ENCODE peak calls at places on chromosomes 2 and 18, in five cellular contexts. J is sciatic nerve; F is DND-41; K is naive B cell; R is CD4-positive, CD25-positive, alpha-beta regulatory T cell. Y is an unnamed sample.

GRCh38 chr2:61327173-61327572 is 143.7 kb downstream of the USP34 start:
- ATAC-seq in J (no peak), F (no peak), K (no peak), R (peak; percentile 55), Y (no peak)

GRCh38 chr2:56416500-56417176 is 232.8 kb downstream of the CCDC85A start:
- ATAC-seq in J (no peak), F (no peak), K (no peak), R (no peak), Y (no peak)

GRCh38 chr2:165294912-165295311 is 55.7 kb downstream of the SCN2A start:
- ATAC-seq in J (no peak), F (no peak), K (no peak), R (no peak), Y (no peak)

GRCh38 chr2:41610501-41611242 is 437.1 kb upstream of the PKDCC start:
- ATAC-seq in J (peak; percentile 91), F (no peak), K (no peak), R (no peak), Y (peak; percentile 80)

GRCh38 chr2:108347786-108348185 is 30.0 kb upstream of the SULT1C4 start:
- ATAC-seq in J (no peak), F (no peak), K (no peak), R (no peak), Y (no peak)

GRCh38 chr2:232097260-232097659 is 135.7 kb downstream of the DIS3L2 start:
- ATAC-seq in J (no peak), F (peak; percentile 79), K (no peak), R (no peak), Y (no peak)

GRCh38 chr2:43459455-43459854 is 136.4 kb downstream of the THADA start:
- ATAC-seq in J (no peak), F (no peak), K (no peak), R (no peak), Y (peak; percentile 34)

GRCh38 chr2:239245107-239245506 is 155.7 kb downstream of the HDAC4 start:
- ATAC-seq in J (no peak), F (no peak), K (no peak), R (no peak), Y (no peak)

GRCh38 chr18:73918816-73919215 is 228.8 kb downstream of the FBXO15 start:
- ATAC-seq in J (no peak), F (peak; percentile 37), K (no peak), R (no peak), Y (no peak)

GRCh38 chr2:217370391-217370790 is 510.5 kb upstream of the TNP1 start:
- ATAC-seq in J (no peak), F (no peak), K (no peak), R (no peak), Y (no peak)

GRCh38 chr2:191070276-191070675 is 56.3 kb upstream of the STAT1 start:
- ATAC-seq in J (no peak), F (peak; percentile 43), K (no peak), R (no peak), Y (no peak)

GRCh38 chr2:3661149-3661660 is 3.2 kb downstream of the ALLC start:
- ATAC-seq in J (no peak), F (no peak), K (no peak), R (no peak), Y (no peak)

GRCh38 chr2:74333175-74333574 is 10.0 kb downstream of the SLC4A5 start:
- ATAC-seq in J (no peak), F (peak; percentile 59), K (no peak), R (no peak), Y (no peak)

GRCh38 chr2:224210495-224211472 is 171.7 kb upstream of the SERPINE2 start:
- ATAC-seq in J (no peak), F (no peak), K (no peak), R (no peak), Y (no peak)

GRCh38 chr18:48623468-48624220 is 84.8 kb downstream of the CTIF start:
- ATAC-seq in J (peak; percentile 68), F (no peak), K (no peak), R (no peak), Y (no peak)

GRCh38 chr2:238908960-238909951 is 61.4 kb downstream of the TWIST2 start:
- ATAC-seq in J (peak; percentile 63), F (peak; percentile 42), K (no peak), R (peak; percentile 17), Y (no peak)

GRCh38 chr18:61957801-61958516 is 65.2 kb upstream of the RNF152 start:
- ATAC-seq in J (no peak), F (no peak), K (no peak), R (no peak), Y (no peak)